ENCODE peak calls at places on chromosomes 2 and 18, in six cellular contexts. O is adrenal gland, T is neural progenitor cell, A is IMR-90, W is upper lobe of right lung, U is MM.1S. B is an unnamed sample. For H3K27me3, the result is how much of the 10 kb centered on the place peaks cover.

GRCh38 chr2:172283476-172283875 is 143.9 kb upstream of the ITGA6 start:
- DNase-seq in O (no peak), T (no peak), A (peak), W (no peak), U (no peak), B (no peak)

GRCh38 chr18:46343940-46344372 is 239.8 kb downstream of the HAUS1 start:
- DNase-seq in O (peak), T (no peak), A (no peak), W (peak), U (peak), B (peak)

GRCh38 chr2:219451626-219452360 is 17.1 kb downstream of the SPEG start:
- DNase-seq in O (no peak), T (no peak), A (peak), W (peak), U (no peak), B (no peak)

GRCh38 chr2:101349893-101350662 is 37.2 kb downstream of the CREG2 start:
- DNase-seq in O (no peak), T (no peak), A (peak), W (no peak), U (peak), B (peak)

GRCh38 chr2:152573168-152573567 is 144.1 kb downstream of the PRPF40A start:
- DNase-seq in O (peak), T (no peak), A (peak), W (no peak), U (peak), B (peak)

GRCh38 chr2:189865836-189866235 is 81.6 kb downstream of the PMS1 start:
- DNase-seq in O (no peak), T (no peak), A (no peak), W (no peak), U (no peak), B (no peak)

GRCh38 chr18:77108001-77108692 is 24.4 kb downstream of the MBP start:
- DNase-seq in O (peak), T (peak), A (peak), W (no peak), U (peak), B (peak)

GRCh38 chr2:11726384-11726783 is 20.0 kb upstream of the LPIN1 start:
- DNase-seq in O (peak), T (no peak), A (no peak), W (no peak), U (no peak), B (no peak)

GRCh38 chr2:36335597-36335996 is 20.0 kb upstream of the CRIM1 start:
- DNase-seq in O (no peak), T (no peak), A (no peak), W (no peak), U (no peak), B (no peak)

GRCh38 chr2:70954886-70955285 is 19.2 kb downstream of the ATP6V1B1 start:
- DNase-seq in O (no peak), T (peak), A (no peak), W (peak), U (no peak), B (peak)

GRCh38 chr2:166344286-166345113 is 31.2 kb downstream of the SCN9A start:
- DNase-seq in O (no peak), T (no peak), A (peak), W (no peak), U (peak), B (peak)

GRCh38 chr2:204871246-204871953 is 326.1 kb downstream of the PARD3B start:
- DNase-seq in O (no peak), T (peak), A (peak), W (no peak), U (no peak), B (peak)

GRCh38 chr2:241903121-241904010 is 33.8 kb downstream of the RTP5 start:
- DNase-seq in O (peak), T (no peak), A (no peak), W (peak), U (no peak), B (no peak)

GRCh38 chr2:225002039-225002655 is 40.1 kb downstream of the DOCK10 start:
- DNase-seq in O (peak), T (peak), A (peak), W (no peak), U (peak), B (peak)

GRCh38 chr2:85179541-85179940 is 46.3 kb downstream of the TCF7L1 start:
- DNase-seq in O (no peak), T (peak), A (no peak), W (no peak), U (peak), B (no peak)

GRCh38 chr2:12330916-12331315 is 385.8 kb upstream of the TRIB2 start:
- DNase-seq in O (no peak), T (no peak), A (peak), W (no peak), U (no peak), B (peak)

GRCh38 chr18:31680836-31681568 is 3.4 kb downstream of the B4GALT6 start:
- DNase-seq in O (no peak), T (no peak), A (no peak), W (no peak), U (peak), B (peak)

GRCh38 chr2:79935771-79936657 is 368.5 kb downstream of the LRRTM1 start:
- DNase-seq in O (peak), T (peak), A (peak), W (no peak), U (peak), B (peak)

GRCh38 chr2:150617351-150617750 is 129.9 kb upstream of the RND3 start:
- DNase-seq in O (no peak), T (no peak), A (no peak), W (no peak), U (no peak), B (peak)

GRCh38 chr18:68992719-68993482 is 195.0 kb downstream of the CCDC102B start:
- DNase-seq in O (no peak), T (no peak), A (no peak), W (no peak), U (peak), B (no peak)

GRCh38 chr2:120919771-120920437 is 184.2 kb downstream of the GLI2 start:
- DNase-seq in O (no peak), T (no peak), A (peak), W (no peak), U (no peak), B (no peak)

GRCh38 chr2:28257182-28257581 is 135.5 kb upstream of the FOSL2 start:
- DNase-seq in O (no peak), T (no peak), A (no peak), W (no peak), U (peak), B (no peak)

GRCh38 chr2:74099271-74099670 is 48.4 kb downstream of the BOLA3 start:
- DNase-seq in O (no peak), T (no peak), A (no peak), W (no peak), U (no peak), B (no peak)

GRCh38 chr2:109516445-109517117 is 97.2 kb downstream of the SEPTIN10 start:
- DNase-seq in O (peak), T (peak), A (peak), W (peak), U (peak), B (peak)

GRCh38 chr18:37335337-37335736 is 230.3 kb downstream of the CELF4 start:
- DNase-seq in O (no peak), T (peak), A (no peak), W (no peak), U (no peak), B (no peak)

GRCh38 chr2:169329669-169330554 is 32.4 kb downstream of the LRP2 start:
- DNase-seq in O (no peak), T (no peak), A (no peak), W (peak), U (no peak), B (no peak)

DNA sequence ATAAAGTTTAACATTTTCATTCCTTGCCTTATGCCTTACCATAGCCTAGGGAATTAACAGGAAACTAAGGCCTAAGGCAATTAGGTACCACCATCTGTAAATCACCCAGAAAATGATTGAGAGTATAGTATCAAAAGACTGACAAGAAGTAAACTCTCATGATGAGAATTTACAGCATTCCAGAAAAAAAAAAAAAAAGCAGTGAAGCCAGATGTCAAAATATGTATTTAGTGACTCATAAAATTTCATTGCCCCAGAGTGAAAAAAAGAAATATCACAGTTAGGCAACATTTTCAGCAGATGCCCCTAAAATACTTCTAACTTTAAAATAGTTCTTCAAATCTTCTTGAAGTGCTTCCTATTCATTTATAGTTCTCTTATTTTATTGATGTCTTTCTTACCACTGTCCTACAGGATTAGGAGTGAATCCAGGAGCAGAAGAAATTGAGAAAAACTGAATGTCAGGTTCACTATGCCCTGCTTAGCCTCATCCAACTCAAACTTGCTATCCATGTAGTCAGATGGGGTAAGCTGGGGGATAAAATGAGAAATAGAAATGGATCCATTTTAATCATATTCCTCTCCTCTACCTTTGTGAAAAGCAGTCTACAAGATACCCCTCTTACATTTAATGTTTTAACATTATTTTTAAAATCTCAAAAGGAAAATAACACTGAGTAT is 57.3 kb upstream of the TANK start:
- DNase-seq in O (no peak), T (no peak), A (peak), W (no peak), U (no peak), B (peak)
- H3K4me3 ChIP-seq in O (no peak), T (no peak), A (no peak), W (no peak), U (no peak), B (no peak)

GRCh38 chr2:145524836-145525235 is 1004.9 kb upstream of the ZEB2 start:
- DNase-seq in O (no peak), T (no peak), A (peak), W (no peak), U (no peak), B (peak)

DNA sequence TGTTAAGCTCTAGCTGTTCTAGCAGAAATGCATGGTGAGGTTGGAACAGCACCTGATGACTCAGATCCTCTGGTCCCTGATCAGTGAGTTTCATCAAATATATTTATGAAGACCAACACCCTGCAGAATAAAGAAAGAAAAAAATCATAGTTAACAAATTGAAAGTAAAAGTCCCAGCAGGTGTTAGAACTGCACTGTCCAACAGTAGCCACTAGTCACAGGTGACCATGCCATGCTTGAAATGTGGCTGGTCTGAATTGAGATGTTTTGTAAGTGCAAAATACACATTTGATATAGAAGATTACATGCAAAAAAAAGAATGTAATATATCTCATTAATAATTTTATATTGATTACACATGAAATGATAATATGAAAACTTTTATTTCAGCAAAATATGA is 1010.7 kb upstream of the ZEB2 start:
- DNase-seq in O (no peak), T (no peak), A (no peak), W (no peak), U (peak), B (peak)
- TF ChIP-seq CTCF in O (no peak), T (no peak), A (no peak), W (no peak), U (no peak), B (no peak)

GRCh38 chr2:239695106-239695727 is 294.4 kb upstream of the HDAC4 start:
- DNase-seq in O (no peak), T (no peak), A (no peak), W (no peak), U (no peak), B (no peak)

GRCh38 chr2:239693761-239694415 is 293.1 kb upstream of the HDAC4 start:
- DNase-seq in O (peak), T (no peak), A (no peak), W (peak), U (no peak), B (no peak)

GRCh38 chr2:239694487-239694886 is 293.7 kb upstream of the HDAC4 start:
- DNase-seq in O (no peak), T (no peak), A (no peak), W (no peak), U (no peak), B (no peak)

GRCh38 chr2:239696559-239697207 is 295.9 kb upstream of the HDAC4 start:
- DNase-seq in O (no peak), T (no peak), A (no peak), W (peak), U (no peak), B (no peak)

GRCh38 chr2:239695728-239696240 is 295.0 kb upstream of the HDAC4 start:
- DNase-seq in O (no peak), T (no peak), A (no peak), W (peak), U (no peak), B (no peak)
- H3K27me3 ChIP-seq in O (under half), T (under half), A (under half), W (under half), U (under half), B (under half)

DNA sequence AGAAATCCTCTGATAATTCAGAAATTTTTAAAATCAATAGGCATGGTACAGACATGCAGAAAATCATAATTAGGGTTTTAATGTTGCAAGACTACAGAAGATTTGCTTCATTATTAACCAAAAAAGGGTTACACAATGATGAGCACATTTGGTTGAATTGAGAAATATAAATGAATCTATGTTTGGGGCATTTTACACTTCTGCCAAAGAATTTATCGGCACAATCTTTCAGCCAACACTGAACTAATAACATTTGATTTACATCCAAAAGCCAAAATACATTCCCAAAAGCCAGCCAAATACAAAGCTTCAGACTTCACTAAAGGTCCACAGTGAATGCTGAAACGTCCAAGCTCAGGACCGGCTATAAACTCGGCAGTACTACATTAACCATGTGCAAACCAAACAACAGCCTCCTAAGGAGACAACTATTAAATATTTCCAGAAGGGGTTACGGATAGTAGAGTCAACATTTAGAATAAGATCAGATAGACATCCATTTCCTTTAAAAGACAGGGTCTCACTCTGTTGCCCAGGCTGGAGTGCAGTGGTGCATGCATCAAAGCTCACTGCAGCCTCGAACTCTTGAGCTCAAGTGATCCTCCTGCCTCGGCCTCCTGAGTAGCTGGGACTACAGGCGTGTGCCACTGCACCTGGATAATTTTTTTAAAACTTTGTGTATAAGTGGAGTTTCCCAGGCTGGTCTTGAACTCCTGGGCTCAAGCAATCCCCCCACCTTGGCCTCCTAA is 29.4 kb downstream of the SPRED2 start:
- DNase-seq in O (no peak), T (no peak), A (no peak), W (no peak), U (no peak), B (no peak)
- H3K4me3 ChIP-seq in O (no peak), T (no peak), A (no peak), W (no peak), U (no peak), B (no peak)

DNA sequence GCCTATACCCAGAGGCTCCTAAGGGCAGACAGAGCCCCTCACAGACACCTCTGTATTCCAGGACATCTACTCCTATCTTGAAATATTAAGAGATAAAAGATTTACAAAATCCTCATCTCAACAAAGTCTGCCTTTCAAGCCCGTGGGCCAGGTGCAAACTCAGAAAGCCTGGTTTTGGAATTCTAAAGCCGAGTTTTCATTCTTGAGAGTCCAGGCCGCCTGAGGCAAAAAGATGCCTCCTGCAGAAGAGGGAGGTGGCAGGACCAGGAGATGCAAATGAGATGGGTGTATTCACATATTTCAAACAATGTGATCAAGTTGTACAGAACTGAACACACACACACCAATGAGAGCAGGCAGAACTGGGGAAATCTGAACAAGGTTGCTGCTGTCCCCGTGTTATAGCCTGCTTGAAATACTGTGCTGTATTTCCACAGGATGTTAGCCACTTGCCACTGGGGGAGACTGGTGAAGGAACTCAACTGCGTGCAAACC is 7.7 kb upstream of the HS6ST1 start:
- DNase-seq in O (no peak), T (no peak), A (no peak), W (no peak), U (no peak), B (no peak)
- TF ChIP-seq CTCF in O (no peak), T (no peak), A (no peak), W (no peak), U (no peak), B (no peak)

GRCh38 chr2:1060987-1061386 is 110.3 kb downstream of the SNTG2 start:
- DNase-seq in O (no peak), T (no peak), A (no peak), W (no peak), U (no peak), B (no peak)
- H3K27me3 ChIP-seq in O (under half), T (under half), A (under half), W (under half), U (under half), B (under half)

B was measured in bronchial epithelial cell.